ENCODE peak calls at places on chromosomes 12 and 14, in eight cellular contexts. L is endothelial cell; F is DMS153; U is GM03348; S is stimulated activated CD4-positive, alpha-beta T cell treated with anti-CD3 and anti-CD28 coated beads, TNF-alpha, amount 100 ng/mL, for 48 hours; Y is cardiac fibroblast; V is T-cell; C is GM12892. T is an unnamed sample.

GRCh38 chr12:108193922-108194321 is 64.8 kb downstream of the WSCD2 start:
- DNase-seq in Y (peak), F (no peak), V (no peak), C (peak), U (peak), S (no peak), L (peak), T (peak)

GRCh38 chr14:73393375-73393774 is 65.0 kb downstream of the NUMB start:
- DNase-seq in L (no peak), F (peak), S (no peak), V (no peak), Y (no peak), U (no peak), C (no peak), T (peak)

GRCh38 chr14:75283884-75284563 is 5.4 kb downstream of the FOS start:
- DNase-seq in Y (peak), V (no peak), S (no peak), F (no peak), C (no peak), U (no peak), L (no peak), T (no peak)

GRCh38 chr14:90534091-90534837 is 137.4 kb downstream of the CALM1 start:
- DNase-seq in C (no peak), U (peak), V (no peak), Y (peak), S (no peak), F (no peak), L (peak), T (no peak)

GRCh38 chr12:28457785-28458184 is 267.5 kb downstream of the CCDC91 start:
- DNase-seq in C (no peak), L (no peak), F (no peak), S (no peak), Y (no peak), U (no peak), V (no peak), T (no peak)

GRCh38 chr12:4045433-4045760 is 172.2 kb upstream of the PARP11 start:
- DNase-seq in U (no peak), C (no peak), F (no peak), V (no peak), S (no peak), Y (no peak), L (no peak), T (no peak)

GRCh38 chr12:90261283-90261682 is 552.6 kb upstream of the ATP2B1 start:
- DNase-seq in S (no peak), F (no peak), U (no peak), V (no peak), C (no peak), Y (no peak), L (no peak), T (no peak)

GRCh38 chr12:28378749-28379148 is 188.5 kb downstream of the CCDC91 start:
- DNase-seq in Y (peak), C (no peak), U (peak), F (no peak), V (no peak), S (no peak), L (no peak), T (no peak)

GRCh38 chr14:74888164-74889158 is 6.7 kb downstream of the DLST start:
- DNase-seq in F (no peak), C (no peak), V (no peak), U (no peak), L (no peak), S (no peak), Y (no peak), T (no peak)

GRCh38 chr14:74510211-74510931 is 16.8 kb downstream of the ISCA2 start:
- DNase-seq in S (no peak), C (no peak), F (no peak), V (no peak), L (no peak), U (no peak), Y (peak), T (no peak)

GRCh38 chr14:65101631-65102440 is 481 bp downstream of the MAX start:
- DNase-seq in C (peak), S (no peak), U (peak), F (no peak), Y (no peak), V (peak), L (peak), T (no peak)

GRCh38 chr12:68750506-68750905 is 4.5 kb downstream of the SLC35E3 start:
- DNase-seq in F (no peak), V (no peak), C (no peak), U (no peak), S (no peak), Y (no peak), L (no peak), T (no peak)

GRCh38 chr12:16913832-16914490 is 308.0 kb upstream of the LMO3 start:
- DNase-seq in Y (no peak), S (no peak), C (no peak), U (no peak), V (no peak), L (no peak), F (no peak), T (no peak)

GRCh38 chr12:121797937-121798801 is 4.7 kb upstream of the RHOF start:
- DNase-seq in F (peak), L (no peak), V (no peak), U (no peak), S (no peak), Y (peak), C (no peak), T (peak)

GRCh38 chr14:26775765-26776577 is 178.1 kb upstream of the NOVA1 start:
- DNase-seq in U (peak), S (no peak), C (no peak), L (no peak), V (no peak), F (no peak), Y (peak), T (no peak)

GRCh38 chr12:9662488-9662887 is 7.0 kb upstream of the CLEC2D start:
- DNase-seq in L (no peak), U (no peak), V (no peak), S (no peak), F (no peak), C (no peak), Y (no peak), T (no peak)

GRCh38 chr12:20656600-20656999 is 38.5 kb upstream of the SLCO1C1 start:
- DNase-seq in C (no peak), F (no peak), U (no peak), L (no peak), V (no peak), S (no peak), Y (no peak), T (no peak)

GRCh38 chr14:75372260-75372659 is 55.6 kb upstream of the JDP2 start:
- DNase-seq in L (no peak), S (no peak), Y (peak), C (no peak), U (no peak), V (no peak), F (no peak), T (no peak)

GRCh38 chr14:56887211-56887610 is 76.9 kb upstream of the OTX2 start:
- DNase-seq in V (no peak), F (no peak), U (no peak), L (no peak), S (no peak), C (no peak), Y (no peak), T (no peak)

GRCh38 chr12:52149182-52149641 is 42.6 kb downstream of the KRT80 start:
- DNase-seq in C (no peak), V (no peak), S (no peak), U (no peak), L (no peak), Y (no peak), F (no peak), T (no peak)

GRCh38 chr12:106978035-106978800 is 8.7 kb downstream of the MTERF2 start:
- DNase-seq in L (no peak), C (no peak), U (no peak), F (peak), Y (peak), S (no peak), V (no peak), T (peak)

GRCh38 chr12:116863275-116863767 is 17.9 kb downstream of the HRK start:
- DNase-seq in L (peak), Y (no peak), V (no peak), U (peak), F (no peak), S (no peak), C (no peak), T (no peak)

T was measured in NCI-H2029.